ENCODE peak calls at places on chromosomes 16 and 17, in four cellular contexts. One of them, this sample, is unnamed.

GRCh38 chr16:21501869-21502667 is 97.3 kb upstream of the METTL9 start:
- DNase-seq in H54: peak
- DNase-seq in uterus: peak
- DNase-seq in Peyer's patch: peak
- DNase-seq in this sample: peak

GRCh38 chr16:85421338-85422123 is 191.6 kb upstream of the GSE1 start:
- DNase-seq in H54: no peak
- DNase-seq in uterus: peak
- DNase-seq in Peyer's patch: no peak
- DNase-seq in this sample: no peak

GRCh38 chr17:80789356-80789902 is 202.2 kb upstream of the CHMP6 start:
- DNase-seq in H54: peak
- DNase-seq in uterus: peak
- DNase-seq in Peyer's patch: no peak
- DNase-seq in this sample: no peak

GRCh38 chr17:80720624-80721577 is 176.3 kb downstream of the RPTOR start:
- DNase-seq in H54: peak
- DNase-seq in uterus: no peak
- DNase-seq in Peyer's patch: peak
- DNase-seq in this sample: peak

GRCh38 chr17:51672058-51672457 is 411.7 kb downstream of the UTP18 start:
- DNase-seq in H54: no peak
- DNase-seq in uterus: no peak
- DNase-seq in Peyer's patch: no peak
- DNase-seq in this sample: no peak

GRCh38 chr16:17685445-17685844 is 214.7 kb upstream of the XYLT1 start:
- DNase-seq in H54: no peak
- DNase-seq in uterus: no peak
- DNase-seq in Peyer's patch: no peak
- DNase-seq in this sample: no peak

GRCh38 chr16:87607223-87607622 is 4.9 kb downstream of the JPH3 start:
- DNase-seq in H54: no peak
- DNase-seq in uterus: no peak
- DNase-seq in Peyer's patch: no peak
- DNase-seq in this sample: no peak

GRCh38 chr16:86514656-86515376 is 4.5 kb downstream of the FOXF1 start:
- DNase-seq in H54: no peak
- DNase-seq in uterus: no peak
- DNase-seq in Peyer's patch: no peak
- DNase-seq in this sample: no peak

GRCh38 chr16:4314532-4315184 is 1.2 kb upstream of the GLIS2 start:
- DNase-seq in H54: no peak
- DNase-seq in uterus: no peak
- DNase-seq in Peyer's patch: no peak
- DNase-seq in this sample: peak

GRCh38 chr17:29177871-29178749 is 2.1 kb downstream of the MYO18A start:
- DNase-seq in H54: no peak
- DNase-seq in uterus: peak
- DNase-seq in Peyer's patch: peak
- DNase-seq in this sample: peak

GRCh38 chr17:61106354-61106753 is 293.3 kb upstream of the TBX2 start:
- DNase-seq in H54: no peak
- DNase-seq in uterus: no peak
- DNase-seq in Peyer's patch: no peak
- DNase-seq in this sample: no peak

GRCh38 chr16:75942901-75943300 is 216.6 kb upstream of the CPHXL start:
- DNase-seq in H54: no peak
- DNase-seq in uterus: no peak
- DNase-seq in Peyer's patch: no peak
- DNase-seq in this sample: no peak

GRCh38 chr16:77677129-77677528 is 45.2 kb upstream of the NUDT7 start:
- DNase-seq in H54: no peak
- DNase-seq in uterus: no peak
- DNase-seq in Peyer's patch: no peak
- DNase-seq in this sample: no peak

GRCh38 chr16:15949210-15950166 is at the start of gene ABCC1:
- DNase-seq in H54: peak
- DNase-seq in uterus: peak
- DNase-seq in Peyer's patch: peak
- DNase-seq in this sample: peak

GRCh38 chr17:65088621-65089385 is 32.3 kb upstream of the GNA13 start:
- DNase-seq in H54: no peak
- DNase-seq in uterus: no peak
- DNase-seq in Peyer's patch: no peak
- DNase-seq in this sample: no peak

GRCh38 chr16:89040391-89040790 is 53.3 kb upstream of the ACSF3 start:
- DNase-seq in H54: no peak
- DNase-seq in uterus: no peak
- DNase-seq in Peyer's patch: no peak
- DNase-seq in this sample: no peak

GRCh38 chr16:48542020-48542473 is 67.9 kb downstream of the N4BP1 start:
- DNase-seq in H54: no peak
- DNase-seq in uterus: no peak
- DNase-seq in Peyer's patch: peak
- DNase-seq in this sample: peak

GRCh38 chr17:69323806-69324205 is 3.1 kb downstream of the ABCA5 start:
- DNase-seq in H54: no peak
- DNase-seq in uterus: no peak
- DNase-seq in Peyer's patch: no peak
- DNase-seq in this sample: no peak

GRCh38 chr17:4679652-4680051 is 24.3 kb downstream of the PELP1 start:
- DNase-seq in H54: peak
- DNase-seq in uterus: no peak
- DNase-seq in Peyer's patch: peak
- DNase-seq in this sample: no peak

GRCh38 chr17:2250140-2251095 is 53.2 kb downstream of the SMG6 start:
- DNase-seq in H54: no peak
- DNase-seq in uterus: no peak
- DNase-seq in Peyer's patch: peak
- DNase-seq in this sample: no peak

GRCh38 chr16:29971304-29971703 is 2.4 kb upstream of the TAOK2 start:
- DNase-seq in H54: no peak
- DNase-seq in uterus: no peak
- DNase-seq in Peyer's patch: no peak
- DNase-seq in this sample: no peak

GRCh38 chr17:77541995-77542394 is 401.2 kb downstream of the SEC14L1 start:
- DNase-seq in H54: no peak
- DNase-seq in uterus: no peak
- DNase-seq in Peyer's patch: no peak
- DNase-seq in this sample: no peak

GRCh38 chr17:78412403-78412802 is 34.0 kb downstream of the PGS1 start:
- DNase-seq in H54: no peak
- DNase-seq in uterus: no peak
- DNase-seq in Peyer's patch: no peak
- DNase-seq in this sample: no peak

GRCh38 chr17:65046236-65046635 is 10.3 kb downstream of the GNA13 start:
- DNase-seq in H54: no peak
- DNase-seq in uterus: no peak
- DNase-seq in Peyer's patch: no peak
- DNase-seq in this sample: no peak

GRCh38 chr16:26666486-26666885 is 400.2 kb upstream of the C16orf82 start:
- DNase-seq in H54: no peak
- DNase-seq in uterus: no peak
- DNase-seq in Peyer's patch: no peak
- DNase-seq in this sample: no peak

GRCh38 chr17:43338886-43339516 is 59.8 kb upstream of the ARL4D start:
- DNase-seq in H54: no peak
- DNase-seq in uterus: peak
- DNase-seq in Peyer's patch: peak
- DNase-seq in this sample: peak

GRCh38 chr17:34499576-34499975 is 79.8 kb upstream of the TMEM132E start:
- DNase-seq in H54: peak
- DNase-seq in uterus: no peak
- DNase-seq in Peyer's patch: no peak
- DNase-seq in this sample: no peak

GRCh38 chr16:66131895-66132294 is 234.6 kb upstream of the CDH5 start:
- DNase-seq in H54: no peak
- DNase-seq in uterus: no peak
- DNase-seq in Peyer's patch: no peak
- DNase-seq in this sample: no peak

GRCh38 chr17:63445065-63445464 is 1.0 kb downstream of the CYB561 start:
- DNase-seq in H54: no peak
- DNase-seq in uterus: no peak
- DNase-seq in Peyer's patch: no peak
- DNase-seq in this sample: no peak

GRCh38 chr17:75876938-75877751 is 1.2 kb downstream of the TRIM47 start:
- DNase-seq in H54: peak
- DNase-seq in uterus: peak
- DNase-seq in Peyer's patch: peak
- DNase-seq in this sample: peak
- TF ChIP-seq POLR2A in H54: peak
- TF ChIP-seq POLR2A in uterus: peak
- TF ChIP-seq POLR2A in Peyer's patch: no peak
- TF ChIP-seq POLR2A in this sample: no peak

GRCh38 chr17:49763735-49764558 is at the start of gene FAM117A:
- DNase-seq in H54: peak
- DNase-seq in uterus: peak
- DNase-seq in Peyer's patch: peak
- DNase-seq in this sample: peak
- TF ChIP-seq POLR2A in H54: peak
- TF ChIP-seq POLR2A in uterus: peak
- TF ChIP-seq POLR2A in Peyer's patch: no peak
- TF ChIP-seq POLR2A in this sample: no peak

GRCh38 chr16:25111403-25112166 is at the start of gene LCMT1:
- DNase-seq in H54: peak
- DNase-seq in uterus: peak
- DNase-seq in Peyer's patch: peak
- DNase-seq in this sample: peak
- TF ChIP-seq POLR2A in H54: peak
- TF ChIP-seq POLR2A in uterus: peak
- TF ChIP-seq POLR2A in Peyer's patch: peak
- TF ChIP-seq POLR2A in this sample: peak

GRCh38 chr17:27663862-27664605 is 33.0 kb downstream of the LGALS9 start:
- DNase-seq in H54: no peak
- DNase-seq in uterus: no peak
- DNase-seq in Peyer's patch: no peak
- DNase-seq in this sample: no peak
- TF ChIP-seq POLR2A in H54: no peak
- TF ChIP-seq POLR2A in uterus: no peak
- TF ChIP-seq POLR2A in Peyer's patch: no peak
- TF ChIP-seq POLR2A in this sample: no peak